ENCODE peak calls at places on chromosomes 1 and 21, in ten cellular contexts. One of them, this sample, is unnamed.

GRCh38 chr1:151199860-151200581 is 1.7 kb downstream of the PIP5K1A start:
- DNase-seq in transverse colon: no peak
- DNase-seq in GM18507: no peak
- DNase-seq in T1000: peak; percentile 40
- DNase-seq in skeletal muscle cell: peak; percentile 66
- DNase-seq in fibroblast of pulmonary artery: peak; percentile 92
- DNase-seq in NCI-H446: no peak
- DNase-seq in SJSA1: peak; percentile 61
- DNase-seq in activated CD4-positive, alpha-beta T cell treated with anti-CD3 and anti-CD28 coated beads for 36 hours: peak; percentile 51
- DNase-seq in hypothalamus: no peak
- DNase-seq in this sample: no peak

GRCh38 chr1:48767957-48768510 is 8.7 kb downstream of the BEND5 start:
- DNase-seq in transverse colon: no peak
- DNase-seq in GM18507: no peak
- DNase-seq in T1000: no peak
- DNase-seq in skeletal muscle cell: no peak
- DNase-seq in fibroblast of pulmonary artery: no peak
- DNase-seq in NCI-H446: no peak
- DNase-seq in SJSA1: no peak
- DNase-seq in activated CD4-positive, alpha-beta T cell treated with anti-CD3 and anti-CD28 coated beads for 36 hours: no peak
- DNase-seq in hypothalamus: no peak
- DNase-seq in this sample: no peak

GRCh38 chr1:67285780-67286488 is 21.7 kb upstream of the IL12RB2 start:
- DNase-seq in transverse colon: no peak
- DNase-seq in GM18507: no peak
- DNase-seq in T1000: peak; percentile 4
- DNase-seq in skeletal muscle cell: no peak
- DNase-seq in fibroblast of pulmonary artery: no peak
- DNase-seq in NCI-H446: no peak
- DNase-seq in SJSA1: no peak
- DNase-seq in activated CD4-positive, alpha-beta T cell treated with anti-CD3 and anti-CD28 coated beads for 36 hours: peak; percentile 31
- DNase-seq in hypothalamus: no peak
- DNase-seq in this sample: no peak

GRCh38 chr1:244970236-244970652 is 105.9 kb upstream of the HNRNPU start:
- DNase-seq in transverse colon: no peak
- DNase-seq in GM18507: no peak
- DNase-seq in T1000: peak; percentile 84
- DNase-seq in skeletal muscle cell: no peak
- DNase-seq in fibroblast of pulmonary artery: peak; percentile 74
- DNase-seq in NCI-H446: peak; percentile 89
- DNase-seq in SJSA1: peak; percentile 84
- DNase-seq in activated CD4-positive, alpha-beta T cell treated with anti-CD3 and anti-CD28 coated beads for 36 hours: peak; percentile 87
- DNase-seq in hypothalamus: no peak
- DNase-seq in this sample: peak; percentile 90

GRCh38 chr1:30759718-30760281 is 2.2 kb upstream of the LAPTM5 start:
- DNase-seq in transverse colon: peak; percentile 46
- DNase-seq in GM18507: no peak
- DNase-seq in T1000: no peak
- DNase-seq in skeletal muscle cell: no peak
- DNase-seq in fibroblast of pulmonary artery: no peak
- DNase-seq in NCI-H446: no peak
- DNase-seq in SJSA1: no peak
- DNase-seq in activated CD4-positive, alpha-beta T cell treated with anti-CD3 and anti-CD28 coated beads for 36 hours: peak; percentile 80
- DNase-seq in hypothalamus: no peak
- DNase-seq in this sample: peak; percentile 57

GRCh38 chr1:41975121-41975520 is 56.4 kb upstream of the HIVEP3 start:
- DNase-seq in transverse colon: no peak
- DNase-seq in GM18507: no peak
- DNase-seq in T1000: no peak
- DNase-seq in skeletal muscle cell: no peak
- DNase-seq in fibroblast of pulmonary artery: no peak
- DNase-seq in NCI-H446: no peak
- DNase-seq in SJSA1: no peak
- DNase-seq in activated CD4-positive, alpha-beta T cell treated with anti-CD3 and anti-CD28 coated beads for 36 hours: no peak
- DNase-seq in hypothalamus: no peak
- DNase-seq in this sample: no peak

GRCh38 chr1:190001187-190001586 is 476.5 kb downstream of the BRINP3 start:
- DNase-seq in transverse colon: no peak
- DNase-seq in GM18507: no peak
- DNase-seq in T1000: peak; percentile 3
- DNase-seq in skeletal muscle cell: peak; percentile 34
- DNase-seq in fibroblast of pulmonary artery: peak; percentile 23
- DNase-seq in NCI-H446: no peak
- DNase-seq in SJSA1: no peak
- DNase-seq in activated CD4-positive, alpha-beta T cell treated with anti-CD3 and anti-CD28 coated beads for 36 hours: no peak
- DNase-seq in hypothalamus: no peak
- DNase-seq in this sample: no peak

GRCh38 chr1:101236546-101237228 is at the start of gene S1PR1:
- DNase-seq in transverse colon: peak; percentile 46
- DNase-seq in GM18507: no peak
- DNase-seq in T1000: peak; percentile 68
- DNase-seq in skeletal muscle cell: peak; percentile 37
- DNase-seq in fibroblast of pulmonary artery: peak; percentile 92
- DNase-seq in NCI-H446: peak; percentile 57
- DNase-seq in SJSA1: peak; percentile 73
- DNase-seq in activated CD4-positive, alpha-beta T cell treated with anti-CD3 and anti-CD28 coated beads for 36 hours: peak; percentile 87
- DNase-seq in hypothalamus: peak; percentile 40
- DNase-seq in this sample: peak; percentile 64

GRCh38 chr21:15617968-15618367 is 111.8 kb upstream of the USP25 start:
- DNase-seq in transverse colon: no peak
- DNase-seq in GM18507: no peak
- DNase-seq in T1000: peak; percentile 0
- DNase-seq in skeletal muscle cell: peak; percentile 66
- DNase-seq in fibroblast of pulmonary artery: peak; percentile 85
- DNase-seq in NCI-H446: no peak
- DNase-seq in SJSA1: peak; percentile 72
- DNase-seq in activated CD4-positive, alpha-beta T cell treated with anti-CD3 and anti-CD28 coated beads for 36 hours: no peak
- DNase-seq in hypothalamus: no peak
- DNase-seq in this sample: no peak

GRCh38 chr1:25816112-25816718 is 3.5 kb upstream of the MTFR1L start:
- DNase-seq in transverse colon: no peak
- DNase-seq in GM18507: no peak
- DNase-seq in T1000: no peak
- DNase-seq in skeletal muscle cell: no peak
- DNase-seq in fibroblast of pulmonary artery: no peak
- DNase-seq in NCI-H446: no peak
- DNase-seq in SJSA1: no peak
- DNase-seq in activated CD4-positive, alpha-beta T cell treated with anti-CD3 and anti-CD28 coated beads for 36 hours: no peak
- DNase-seq in hypothalamus: no peak
- DNase-seq in this sample: no peak

GRCh38 chr1:199194862-199195261 is 556.0 kb downstream of the PTPRC start:
- DNase-seq in transverse colon: no peak
- DNase-seq in GM18507: no peak
- DNase-seq in T1000: no peak
- DNase-seq in skeletal muscle cell: no peak
- DNase-seq in fibroblast of pulmonary artery: no peak
- DNase-seq in NCI-H446: no peak
- DNase-seq in SJSA1: no peak
- DNase-seq in activated CD4-positive, alpha-beta T cell treated with anti-CD3 and anti-CD28 coated beads for 36 hours: no peak
- DNase-seq in hypothalamus: no peak
- DNase-seq in this sample: no peak

GRCh38 chr1:78047631-78048030 is 1.9 kb downstream of the GIPC2 start:
- DNase-seq in transverse colon: no peak
- DNase-seq in GM18507: no peak
- DNase-seq in T1000: no peak
- DNase-seq in skeletal muscle cell: no peak
- DNase-seq in fibroblast of pulmonary artery: no peak
- DNase-seq in NCI-H446: no peak
- DNase-seq in SJSA1: no peak
- DNase-seq in activated CD4-positive, alpha-beta T cell treated with anti-CD3 and anti-CD28 coated beads for 36 hours: no peak
- DNase-seq in hypothalamus: no peak
- DNase-seq in this sample: no peak

GRCh38 chr1:26346274-26347033 is 7.5 kb downstream of the CRYBG2 start:
- DNase-seq in transverse colon: no peak
- DNase-seq in GM18507: no peak
- DNase-seq in T1000: no peak
- DNase-seq in skeletal muscle cell: no peak
- DNase-seq in fibroblast of pulmonary artery: no peak
- DNase-seq in NCI-H446: no peak
- DNase-seq in SJSA1: no peak
- DNase-seq in activated CD4-positive, alpha-beta T cell treated with anti-CD3 and anti-CD28 coated beads for 36 hours: no peak
- DNase-seq in hypothalamus: no peak
- DNase-seq in this sample: no peak

GRCh38 chr1:207908112-207908734 is 2.7 kb downstream of the CD34 start:
- DNase-seq in transverse colon: no peak
- DNase-seq in GM18507: no peak
- DNase-seq in T1000: no peak
- DNase-seq in skeletal muscle cell: no peak
- DNase-seq in fibroblast of pulmonary artery: peak; percentile 31
- DNase-seq in NCI-H446: no peak
- DNase-seq in SJSA1: no peak
- DNase-seq in activated CD4-positive, alpha-beta T cell treated with anti-CD3 and anti-CD28 coated beads for 36 hours: no peak
- DNase-seq in hypothalamus: no peak
- DNase-seq in this sample: no peak

GRCh38 chr1:207711285-207711684 is 40.6 kb upstream of the CD46 start:
- DNase-seq in transverse colon: no peak
- DNase-seq in GM18507: no peak
- DNase-seq in T1000: no peak
- DNase-seq in skeletal muscle cell: no peak
- DNase-seq in fibroblast of pulmonary artery: peak; percentile 19
- DNase-seq in NCI-H446: no peak
- DNase-seq in SJSA1: no peak
- DNase-seq in activated CD4-positive, alpha-beta T cell treated with anti-CD3 and anti-CD28 coated beads for 36 hours: no peak
- DNase-seq in hypothalamus: no peak
- DNase-seq in this sample: peak; percentile 57

GRCh38 chr1:207565546-207566468 is 69.8 kb downstream of the CR1 start:
- DNase-seq in transverse colon: no peak
- DNase-seq in GM18507: no peak
- DNase-seq in T1000: no peak
- DNase-seq in skeletal muscle cell: no peak
- DNase-seq in fibroblast of pulmonary artery: peak; percentile 15
- DNase-seq in NCI-H446: peak; percentile 33
- DNase-seq in SJSA1: no peak
- DNase-seq in activated CD4-positive, alpha-beta T cell treated with anti-CD3 and anti-CD28 coated beads for 36 hours: no peak
- DNase-seq in hypothalamus: no peak
- DNase-seq in this sample: peak; percentile 16

GRCh38 chr1:234109840-234110239 is 205.4 kb downstream of the SLC35F3 start:
- DNase-seq in transverse colon: no peak
- DNase-seq in GM18507: no peak
- DNase-seq in T1000: no peak
- DNase-seq in skeletal muscle cell: no peak
- DNase-seq in fibroblast of pulmonary artery: no peak
- DNase-seq in NCI-H446: no peak
- DNase-seq in SJSA1: no peak
- DNase-seq in activated CD4-positive, alpha-beta T cell treated with anti-CD3 and anti-CD28 coated beads for 36 hours: no peak
- DNase-seq in hypothalamus: no peak
- DNase-seq in this sample: no peak

GRCh38 chr21:38958940-38959685 is 153.4 kb downstream of the ETS2 start:
- DNase-seq in transverse colon: peak; percentile 51
- DNase-seq in GM18507: no peak
- DNase-seq in T1000: peak; percentile 37
- DNase-seq in skeletal muscle cell: peak; percentile 66
- DNase-seq in fibroblast of pulmonary artery: peak; percentile 89
- DNase-seq in NCI-H446: no peak
- DNase-seq in SJSA1: no peak
- DNase-seq in activated CD4-positive, alpha-beta T cell treated with anti-CD3 and anti-CD28 coated beads for 36 hours: peak; percentile 46
- DNase-seq in hypothalamus: no peak
- DNase-seq in this sample: no peak

GRCh38 chr1:245155186-245156040 is 628 bp downstream of the KIF26B start:
- DNase-seq in transverse colon: no peak
- DNase-seq in GM18507: no peak
- DNase-seq in T1000: no peak
- DNase-seq in skeletal muscle cell: no peak
- DNase-seq in fibroblast of pulmonary artery: peak; percentile 39
- DNase-seq in NCI-H446: peak; percentile 28
- DNase-seq in SJSA1: no peak
- DNase-seq in activated CD4-positive, alpha-beta T cell treated with anti-CD3 and anti-CD28 coated beads for 36 hours: peak; percentile 23
- DNase-seq in hypothalamus: no peak
- DNase-seq in this sample: peak; percentile 63

GRCh38 chr1:4617506-4617905 is 36.9 kb upstream of the AJAP1 start:
- DNase-seq in transverse colon: no peak
- DNase-seq in GM18507: no peak
- DNase-seq in T1000: no peak
- DNase-seq in skeletal muscle cell: no peak
- DNase-seq in fibroblast of pulmonary artery: no peak
- DNase-seq in NCI-H446: no peak
- DNase-seq in SJSA1: no peak
- DNase-seq in activated CD4-positive, alpha-beta T cell treated with anti-CD3 and anti-CD28 coated beads for 36 hours: no peak
- DNase-seq in hypothalamus: no peak
- DNase-seq in this sample: no peak

GRCh38 chr1:234997201-234998173 is 131.2 kb downstream of the TOMM20 start:
- DNase-seq in transverse colon: peak; percentile 95
- DNase-seq in GM18507: no peak
- DNase-seq in T1000: peak; percentile 97
- DNase-seq in skeletal muscle cell: peak; percentile 100
- DNase-seq in fibroblast of pulmonary artery: peak; percentile 100
- DNase-seq in NCI-H446: peak; percentile 99
- DNase-seq in SJSA1: peak; percentile 100
- DNase-seq in activated CD4-positive, alpha-beta T cell treated with anti-CD3 and anti-CD28 coated beads for 36 hours: no peak
- DNase-seq in hypothalamus: peak; percentile 84
- DNase-seq in this sample: no peak

This sample was measured in ELF-1.